ENCODE peak calls at places on chromosomes 16 and 17, in four cellular contexts. G, Y, C and S are unnamed samples.
A peak's percentile ranks its signal among the peaks of the same experiment; 100 is the strongest.

GRCh38 chr17:61366715-61367413 is 32.8 kb upstream of the TBX2 start:
- DNase-seq in Y (no peak), C (no peak), G (no peak), S (no peak)

GRCh38 chr17:61248399-61248798 is 151.2 kb upstream of the TBX2 start:
- DNase-seq in Y (peak; percentile 55), G (no peak), C (no peak), S (no peak)

GRCh38 chr16:15660203-15660601 is 10.2 kb downstream of the NDE1 start:
- DNase-seq in C (no peak), Y (no peak), G (no peak), S (no peak)

GRCh38 chr16:68756250-68757051 is 19.4 kb downstream of the CDH1 start:
- DNase-seq in C (peak; percentile 75), G (no peak), Y (no peak), S (no peak)

GRCh38 chr16:11530171-11530940 is 56.4 kb downstream of the LITAF start:
- DNase-seq in G (no peak), C (no peak), Y (peak; percentile 22), S (no peak)

GRCh38 chr17:6240001-6240400 is 169.8 kb downstream of the WSCD1 start:
- DNase-seq in G (no peak), C (no peak), Y (no peak), S (no peak)

GRCh38 chr16:1435921-1436697 is 5.2 kb downstream of the PERCC1 start:
- DNase-seq in C (no peak), G (no peak), Y (no peak), S (no peak)

GRCh38 chr16:67934306-67935095 is 2.1 kb downstream of the PSMB10 start:
- DNase-seq in Y (no peak), G (no peak), C (no peak), S (no peak)

GRCh38 chr17:4204190-4204589 is 59.6 kb downstream of the ANKFY1 start:
- DNase-seq in Y (peak; percentile 72), G (peak; percentile 67), C (no peak), S (peak; percentile 77)

GRCh38 chr17:71709974-71710373 is 410.8 kb upstream of the SOX9 start:
- DNase-seq in G (no peak), C (no peak), Y (peak; percentile 26), S (no peak)

GRCh38 chr17:60141111-60142018 is 8.4 kb upstream of the CA4 start:
- DNase-seq in Y (peak; percentile 13), C (no peak), G (no peak), S (no peak)

GRCh38 chr16:69542974-69543373 is 22.8 kb upstream of the NFAT5 start:
- DNase-seq in C (no peak), Y (peak; percentile 40), G (no peak), S (no peak)

GRCh38 chr17:63249256-63250006 is 196.7 kb downstream of the CYB561 start:
- DNase-seq in Y (peak; percentile 42), C (no peak), G (no peak), S (no peak)

GRCh38 chr16:2858245-2859025 is 465 bp upstream of the PRSS22 start:
- DNase-seq in Y (no peak), C (no peak), G (no peak), S (no peak)

GRCh38 chr16:74592847-74593246 is 14.1 kb downstream of the GLG1 start:
- DNase-seq in G (no peak), Y (no peak), C (no peak), S (no peak)

GRCh38 chr17:29019475-29020181 is 13.8 kb upstream of the SEZ6 start:
- DNase-seq in Y (no peak), C (no peak), G (no peak), S (no peak)

GRCh38 chr17:4110152-4110551 is 32.7 kb downstream of the ZZEF1 start:
- DNase-seq in G (no peak), C (no peak), Y (peak; percentile 79), S (peak; percentile 28)

GRCh38 chr17:3004925-3005324 is 58.5 kb downstream of the OR1D5 start:
- DNase-seq in Y (no peak), G (no peak), C (no peak), S (no peak)
- H3K4me3 ChIP-seq in Y (no peak overlapping the region), G (no peak overlapping the region), C (no peak overlapping the region), S (no peak overlapping the region)

GRCh38 chr17:35087731-35088646 is 24.5 kb upstream of the RFFL start:
- DNase-seq in G (no peak), C (no peak), Y (peak; percentile 42), S (no peak)
- TF ChIP-seq CTCF in G (no peak), C (no peak), Y (peak; percentile 5), S (peak; percentile 7)

GRCh38 chr16:89994389-89994720 is 24.9 kb downstream of the DBNDD1 start:
- DNase-seq in Y (no peak), C (no peak), G (no peak), S (no peak)
- H3K4me3 ChIP-seq in Y (no peak overlapping the region), C (no peak overlapping the region), G (no peak overlapping the region), S (no peak overlapping the region)

DNA sequence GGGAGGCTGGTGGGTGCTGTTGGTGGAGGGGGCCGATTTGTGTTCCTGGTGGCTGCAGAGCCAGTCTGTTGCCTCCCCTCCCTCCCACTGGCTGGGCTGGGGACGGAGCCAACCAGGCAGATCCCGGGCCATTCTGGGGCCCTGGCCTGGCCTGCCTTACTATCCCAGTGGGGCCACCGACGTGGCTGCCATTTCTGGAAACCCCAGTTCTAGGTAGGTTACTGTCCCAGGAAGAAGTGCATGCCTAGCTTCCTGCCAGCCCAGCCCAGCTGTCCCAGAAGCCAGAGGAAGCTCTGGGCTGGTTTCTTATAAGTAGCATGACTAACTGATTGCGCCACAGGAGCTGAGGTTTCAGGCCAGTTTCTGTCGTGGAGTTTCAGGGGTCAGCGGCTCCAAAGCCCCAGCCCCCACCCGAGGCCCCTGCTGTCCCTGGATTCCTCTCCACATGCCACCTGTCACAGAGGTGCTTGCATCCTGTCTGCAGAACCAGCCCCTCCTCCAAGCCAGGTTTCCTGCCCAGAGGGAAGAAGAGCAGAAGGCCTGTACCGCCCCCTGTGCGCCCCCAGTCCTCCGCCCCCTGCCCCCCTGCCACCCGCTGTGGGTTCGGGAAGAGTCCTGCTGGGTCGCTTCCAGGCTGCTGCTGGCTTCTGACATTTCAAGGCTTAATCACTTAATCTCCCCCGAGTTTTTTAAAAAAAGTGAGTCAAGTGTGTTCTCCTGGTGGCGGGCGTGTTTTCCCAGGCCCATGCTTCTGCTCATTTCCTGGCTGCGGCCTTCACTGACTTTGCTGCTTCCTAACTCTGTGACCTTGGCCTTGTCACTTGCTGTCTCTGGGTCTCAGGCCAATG is 13.2 kb downstream of the IL4R start:
- DNase-seq in Y (peak; percentile 97), C (peak; percentile 86), G (peak; percentile 89), S (peak; percentile 77)
- TF ChIP-seq CTCF in Y (no peak), C (peak; percentile 14), G (no peak), S (no peak)